ENCODE peak calls at places on chromosome 7, in four cellular contexts. E, F, J and T are unnamed samples.

GRCh38 chr7:138554674-138555073 is 94.6 kb downstream of the TRIM24 start:
- DNase-seq in E (no peak), F (no peak), J (no peak), T (no peak)

GRCh38 chr7:44275829-44276570 is 49.4 kb downstream of the CAMK2B start:
- DNase-seq in E (no peak), F (no peak), J (no peak), T (no peak)

GRCh38 chr7:83347836-83348482 is 185.3 kb upstream of the PCLO start:
- DNase-seq in E (no peak), F (no peak), J (peak), T (no peak)

GRCh38 chr7:91314591-91315323 is 50.5 kb downstream of the FZD1 start:
- DNase-seq in E (no peak), F (no peak), J (peak), T (no peak)

GRCh38 chr7:128671992-128672391 is at the start of gene GARIN1A:
- DNase-seq in E (no peak), F (no peak), J (no peak), T (no peak)

GRCh38 chr7:75696263-75697037 is 42.3 kb downstream of the HIP1 start:
- DNase-seq in E (no peak), F (no peak), J (no peak), T (no peak)

GRCh38 chr7:129903935-129904334 is 48.8 kb downstream of the UBE2H start:
- DNase-seq in E (no peak), F (no peak), J (no peak), T (no peak)

GRCh38 chr7:73722785-73723184 is 3.3 kb upstream of the STX1A start:
- DNase-seq in E (no peak), F (no peak), J (no peak), T (no peak)

GRCh38 chr7:74059681-74060588 is 23.7 kb upstream of the LIMK1 start:
- DNase-seq in E (peak), F (no peak), J (peak), T (no peak)

GRCh38 chr7:12199363-12199762 is 11.7 kb upstream of the TMEM106B start:
- DNase-seq in E (no peak), F (no peak), J (peak), T (no peak)

GRCh38 chr7:19030280-19030679 is 87.2 kb downstream of the TWIST1 start:
- DNase-seq in E (no peak), F (no peak), J (peak), T (no peak)

GRCh38 chr7:98321301-98321700 is 39.8 kb downstream of the BRI3 start:
- DNase-seq in E (no peak), F (no peak), J (no peak), T (no peak)

GRCh38 chr7:36904802-36905201 is 180.5 kb upstream of the AOAH start:
- DNase-seq in E (no peak), F (no peak), J (no peak), T (no peak)

GRCh38 chr7:157980774-157981173 is 606.8 kb downstream of the PTPRN2 start:
- DNase-seq in E (no peak), F (no peak), J (no peak), T (no peak)

GRCh38 chr7:87152897-87153641 is 816 bp downstream of the DMTF1 start:
- DNase-seq in E (peak), F (peak), J (peak), T (no peak)

GRCh38 chr7:128167316-128167691 is 73.8 kb upstream of the LEP start:
- DNase-seq in E (no peak), F (peak), J (peak), T (no peak)

GRCh38 chr7:112112822-112113255 is 93.4 kb downstream of the DOCK4 start:
- DNase-seq in E (peak), F (no peak), J (no peak), T (no peak)

GRCh38 chr7:351681-352480 is 61.9 kb downstream of the FOXL3 start:
- DNase-seq in E (no peak), F (no peak), J (no peak), T (peak)

GRCh38 chr7:127769137-127769536 is 117.1 kb downstream of the SND1 start:
- DNase-seq in E (no peak), F (no peak), J (no peak), T (no peak)

GRCh38 chr7:29797112-29797944 is 9.0 kb upstream of the WIPF3 start:
- DNase-seq in E (no peak), F (no peak), J (peak), T (no peak)

GRCh38 chr7:104956753-104957450 is 57.1 kb upstream of the KMT2E start:
- DNase-seq in E (no peak), F (peak), J (peak), T (no peak)

GRCh38 chr7:94395141-94396041 is 696 bp downstream of the COL1A2 start:
- DNase-seq in E (no peak), F (peak), J (peak), T (no peak)

GRCh38 chr7:98495523-98495922 is 94.6 kb upstream of the BAIAP2L1 start:
- DNase-seq in E (no peak), F (no peak), J (no peak), T (no peak)

GRCh38 chr7:157690833-157691382 is 354.1 kb downstream of the DNAJB6 start:
- DNase-seq in E (no peak), F (no peak), J (peak), T (no peak)

GRCh38 chr7:88218836-88219605 is 817 bp downstream of the SRI start:
- DNase-seq in E (peak), F (peak), J (peak), T (no peak)

GRCh38 chr7:151212626-151213025 is 2.3 kb upstream of the H2BK1 start:
- DNase-seq in E (no peak), F (no peak), J (no peak), T (no peak)

GRCh38 chr7:45872116-45873034 is 507 bp downstream of the CCDC201 start:
- DNase-seq in E (no peak), F (no peak), J (peak), T (no peak)

GRCh38 chr7:108280136-108280535 is 150.0 kb upstream of the LAMB4 start:
- DNase-seq in E (no peak), F (no peak), J (no peak), T (no peak)

GRCh38 chr7:107891619-107892366 is 810 bp downstream of the DLD start:
- DNase-seq in E (no peak), F (peak), J (no peak), T (no peak)

GRCh38 chr7:22544245-22544644 is 44.3 kb upstream of the STEAP1B start:
- DNase-seq in E (no peak), F (no peak), J (no peak), T (no peak)

GRCh38 chr7:81624650-81625310 is 145.1 kb downstream of the HGF start:
- DNase-seq in E (no peak), F (no peak), J (no peak), T (no peak)

GRCh38 chr7:114130860-114131259 is 212.1 kb upstream of the PPP1R3A start:
- DNase-seq in E (no peak), F (no peak), J (no peak), T (no peak)

GRCh38 chr7:152588350-152588749 is 87.6 kb downstream of the XRCC2 start:
- DNase-seq in E (peak), F (no peak), J (peak), T (no peak)

GRCh38 chr7:107201795-107202450 is 33.1 kb downstream of the HBP1 start:
- DNase-seq in E (no peak), F (peak), J (peak), T (peak)

GRCh38 chr7:53121374-53121773 is 85.9 kb downstream of the POM121L12 start:
- DNase-seq in E (no peak), F (no peak), J (no peak), T (no peak)

GRCh38 chr7:151438864-151439601 is 908 bp downstream of the CRYGN start:
- DNase-seq in E (no peak), F (no peak), J (no peak), T (no peak)

GRCh38 chr7:40680657-40681056 is 545.9 kb downstream of the SUGCT start:
- DNase-seq in E (no peak), F (no peak), J (peak), T (no peak)
- TF ChIP-seq CTCF in E (no peak), F (no peak), J (peak), T (no peak)

DNA sequence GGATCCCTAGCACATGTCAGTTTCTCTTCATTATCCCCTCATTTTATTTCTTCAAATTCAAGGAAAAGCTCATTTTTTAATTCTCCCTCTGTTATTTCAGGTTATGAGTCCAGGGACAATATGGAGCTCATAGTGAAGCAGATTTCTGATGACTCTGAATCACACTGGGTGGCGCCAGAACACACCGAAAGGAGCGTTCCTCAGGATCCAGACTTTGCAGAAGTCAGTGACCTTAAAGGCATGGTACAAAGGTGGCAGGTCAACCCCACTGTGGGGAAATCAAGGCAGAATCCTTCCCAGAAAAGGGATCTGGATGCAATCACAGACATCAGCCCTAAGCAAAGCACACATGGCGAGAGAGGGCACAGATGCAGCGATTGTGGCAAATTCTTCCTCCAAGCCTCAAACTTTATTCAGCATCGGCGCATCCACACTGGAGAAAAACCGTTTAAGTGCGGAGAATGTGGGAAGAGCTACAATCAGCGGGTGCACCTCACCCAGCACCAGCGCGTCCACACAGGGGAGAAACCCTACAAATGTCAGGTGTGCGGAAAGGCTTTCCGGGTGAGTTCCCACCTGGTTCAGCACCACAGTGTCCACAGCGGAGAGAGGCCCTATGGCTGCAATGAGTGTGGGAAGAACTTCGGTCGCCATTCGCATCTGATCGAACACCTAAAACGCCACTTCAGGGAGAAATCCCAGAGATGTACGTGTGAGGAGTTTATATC is 21.4 kb downstream of the ZKSCAN5 start:
- DNase-seq in E (no peak), F (no peak), J (peak), T (peak)
- TF ChIP-seq CTCF in E (no peak), F (peak), J (peak), T (no peak)

GRCh38 chr7:27689045-27689877 is 26.6 kb upstream of the HIBADH start:
- DNase-seq in E (no peak), F (peak), J (peak), T (no peak)
- TF ChIP-seq CTCF in E (no peak), F (peak), J (peak), T (no peak)

GRCh38 chr7:6425948-6426347 is 21.8 kb downstream of the DAGLB start:
- DNase-seq in E (no peak), F (no peak), J (no peak), T (no peak)

GRCh38 chr7:6424702-6425072 is 23.1 kb downstream of the DAGLB start:
- DNase-seq in E (no peak), F (no peak), J (no peak), T (no peak)

GRCh38 chr7:6422926-6423632 is 24.7 kb downstream of the DAGLB start:
- DNase-seq in E (no peak), F (no peak), J (no peak), T (no peak)

GRCh38 chr7:6422095-6422494 is 25.7 kb downstream of the DAGLB start:
- DNase-seq in E (no peak), F (no peak), J (no peak), T (no peak)

DNA sequence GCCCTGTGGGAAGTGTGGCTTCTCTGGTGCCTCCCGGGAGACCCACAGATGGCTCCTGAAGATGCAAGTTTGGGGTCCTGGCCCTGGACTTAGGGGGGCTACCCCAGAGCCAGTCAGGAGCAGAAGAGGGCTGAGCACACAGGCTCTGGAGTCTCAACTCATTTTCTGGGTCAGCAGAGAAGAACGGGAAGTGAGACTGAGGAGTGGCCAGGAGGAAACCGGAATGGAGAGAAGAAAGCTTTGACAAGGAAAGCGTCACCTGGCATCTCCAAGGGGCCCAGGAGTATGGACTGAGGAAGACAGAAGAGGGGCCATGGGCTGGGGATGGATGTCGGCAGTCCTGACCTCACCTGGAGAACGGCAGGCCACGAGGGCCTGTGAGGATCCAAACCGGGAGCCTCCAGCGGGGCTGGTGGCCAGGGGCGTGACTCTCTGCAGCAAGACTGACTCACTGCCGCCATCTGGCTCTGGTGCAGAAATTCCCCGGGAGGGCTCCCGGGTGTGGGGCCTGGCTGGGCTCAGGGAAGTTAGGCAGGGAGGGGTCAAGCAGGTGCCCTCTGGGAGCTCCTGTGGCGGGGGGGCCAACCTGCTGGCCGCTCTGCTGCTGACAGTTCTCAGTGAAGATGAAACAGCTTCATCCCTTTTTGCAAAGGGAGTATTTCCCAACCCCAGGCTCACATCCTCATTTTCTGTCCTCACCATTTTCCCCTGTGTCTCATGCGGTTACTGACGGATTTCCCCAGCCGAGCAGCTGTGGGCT is 23.6 kb downstream of the DAGLB start:
- DNase-seq in E (no peak), F (no peak), J (peak), T (no peak)
- TF ChIP-seq CTCF in E (no peak), F (no peak), J (peak), T (no peak)

GRCh38 chr7:141263983-141264382 is 190.1 kb downstream of the TMEM178B start:
- DNase-seq in E (no peak), F (no peak), J (no peak), T (no peak)

GRCh38 chr7:141264511-141264910 is 190.6 kb downstream of the TMEM178B start:
- DNase-seq in E (no peak), F (no peak), J (no peak), T (no peak)

GRCh38 chr7:141265668-141266067 is 191.8 kb downstream of the TMEM178B start:
- DNase-seq in E (no peak), F (no peak), J (no peak), T (no peak)

GRCh38 chr7:141263508-141263907 is 189.6 kb downstream of the TMEM178B start:
- DNase-seq in E (no peak), F (no peak), J (no peak), T (no peak)

DNA sequence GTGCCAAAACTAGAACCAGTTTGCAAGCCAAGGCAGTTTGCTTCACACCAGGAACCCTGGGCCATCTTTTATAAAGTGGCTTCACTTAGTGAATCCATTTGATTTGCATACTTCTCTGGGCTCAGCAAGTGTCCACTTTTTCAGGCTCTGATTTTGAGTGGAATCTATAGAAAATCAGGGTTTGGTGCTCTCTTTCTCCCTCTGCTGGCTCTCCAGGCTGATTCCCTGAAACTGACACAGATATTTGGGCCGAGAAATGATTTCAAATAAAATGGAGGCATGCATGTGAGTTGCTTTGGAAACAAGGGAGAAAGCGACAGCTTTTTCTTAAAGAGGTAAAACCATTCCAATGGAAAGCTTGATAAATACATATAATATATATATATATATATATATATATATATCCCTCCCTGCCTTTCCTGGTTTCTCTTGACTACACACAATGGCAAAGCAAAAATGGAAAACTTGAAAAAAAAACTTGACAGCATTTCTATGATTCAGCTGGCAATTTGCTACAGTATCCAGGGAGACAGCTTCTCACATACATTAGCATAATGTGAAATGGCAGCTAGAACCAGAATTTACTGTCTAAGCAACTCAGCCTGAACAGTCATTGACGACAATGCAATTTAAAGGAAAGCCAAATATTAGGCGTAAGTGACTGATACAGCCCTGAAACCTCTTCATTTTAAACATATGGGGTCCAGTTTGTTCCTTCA is 188.4 kb downstream of the TMEM178B start:
- DNase-seq in E (no peak), F (no peak), J (no peak), T (no peak)
- TF ChIP-seq CTCF in E (no peak), F (no peak), J (peak), T (no peak)

GRCh38 chr7:28020302-28020940 is 160.2 kb downstream of the JAZF1 start:
- DNase-seq in E (peak), F (peak), J (peak), T (peak)
- TF ChIP-seq CTCF in E (peak), F (peak), J (peak), T (peak)

GRCh38 chr7:21508538-21508937 is 34.3 kb upstream of the DNAH11 start:
- DNase-seq in E (no peak), F (no peak), J (no peak), T (no peak)

GRCh38 chr7:21507627-21508343 is 35.1 kb upstream of the DNAH11 start:
- DNase-seq in E (no peak), F (no peak), J (peak), T (no peak)

GRCh38 chr7:21500117-21500516 is 42.7 kb upstream of the DNAH11 start:
- DNase-seq in E (no peak), F (no peak), J (no peak), T (no peak)

GRCh38 chr7:21504021-21504420 is 38.8 kb upstream of the DNAH11 start:
- DNase-seq in E (no peak), F (no peak), J (peak), T (no peak)
- TF ChIP-seq CTCF in E (no peak), F (no peak), J (no peak), T (no peak)